ENCODE peak calls at places on chromosomes 12 and 14, in seven cellular contexts. One of them, this sample, is unnamed.

GRCh38 chr12:116525418-116526001 is 33.7 kb upstream of the MAP1LC3B2 start:
- DNase-seq in frontal cortex: no peak
- DNase-seq in NCI-H1436: no peak
- DNase-seq in NCI-H2081: no peak
- DNase-seq in NB4: no peak
- DNase-seq in right lobe of liver: peak; percentile 75
- DNase-seq in activated CD4-positive, alpha-beta T cell treated with anti-CD3 and anti-CD28 coated beads, Interleukin-2, amount 10 ng/mL, durations not matched to agents 7 days and 5 days: no peak
- DNase-seq in this sample: no peak

GRCh38 chr12:119780786-119781434 is 96.2 kb downstream of the CIT start:
- DNase-seq in frontal cortex: peak; percentile 41
- DNase-seq in NCI-H2081: no peak
- DNase-seq in NB4: no peak
- DNase-seq in NCI-H1436: no peak
- DNase-seq in right lobe of liver: peak; percentile 60
- DNase-seq in activated CD4-positive, alpha-beta T cell treated with anti-CD3 and anti-CD28 coated beads, Interleukin-2, amount 10 ng/mL, durations not matched to agents 7 days and 5 days: no peak
- DNase-seq in this sample: no peak

GRCh38 chr14:51283402-51283825 is 43.4 kb downstream of the TMX1 start:
- DNase-seq in activated CD4-positive, alpha-beta T cell treated with anti-CD3 and anti-CD28 coated beads, Interleukin-2, amount 10 ng/mL, durations not matched to agents 7 days and 5 days: no peak
- DNase-seq in NCI-H1436: peak; percentile 85
- DNase-seq in frontal cortex: peak; percentile 52
- DNase-seq in NCI-H2081: peak; percentile 73
- DNase-seq in NB4: peak; percentile 56
- DNase-seq in right lobe of liver: no peak
- DNase-seq in this sample: peak; percentile 22

GRCh38 chr12:1680804-1681492 is 9.9 kb upstream of the ADIPOR2 start:
- DNase-seq in right lobe of liver: no peak
- DNase-seq in NCI-H2081: no peak
- DNase-seq in NCI-H1436: no peak
- DNase-seq in activated CD4-positive, alpha-beta T cell treated with anti-CD3 and anti-CD28 coated beads, Interleukin-2, amount 10 ng/mL, durations not matched to agents 7 days and 5 days: no peak
- DNase-seq in frontal cortex: no peak
- DNase-seq in NB4: no peak
- DNase-seq in this sample: no peak

GRCh38 chr14:105448706-105449111 is 25.9 kb upstream of the CRIP2 start:
- DNase-seq in NCI-H2081: peak; percentile 9
- DNase-seq in NB4: peak; percentile 53
- DNase-seq in activated CD4-positive, alpha-beta T cell treated with anti-CD3 and anti-CD28 coated beads, Interleukin-2, amount 10 ng/mL, durations not matched to agents 7 days and 5 days: peak; percentile 54
- DNase-seq in right lobe of liver: peak; percentile 67
- DNase-seq in NCI-H1436: peak; percentile 35
- DNase-seq in frontal cortex: peak; percentile 96
- DNase-seq in this sample: peak; percentile 41

GRCh38 chr14:99441157-99441870 is 39.3 kb downstream of the SETD3 start:
- DNase-seq in NCI-H2081: no peak
- DNase-seq in activated CD4-positive, alpha-beta T cell treated with anti-CD3 and anti-CD28 coated beads, Interleukin-2, amount 10 ng/mL, durations not matched to agents 7 days and 5 days: no peak
- DNase-seq in frontal cortex: no peak
- DNase-seq in NCI-H1436: no peak
- DNase-seq in right lobe of liver: no peak
- DNase-seq in NB4: peak; percentile 6
- DNase-seq in this sample: no peak

GRCh38 chr14:92613008-92613658 is 99.6 kb downstream of the RIN3 start:
- DNase-seq in NB4: peak; percentile 59
- DNase-seq in frontal cortex: no peak
- DNase-seq in right lobe of liver: no peak
- DNase-seq in activated CD4-positive, alpha-beta T cell treated with anti-CD3 and anti-CD28 coated beads, Interleukin-2, amount 10 ng/mL, durations not matched to agents 7 days and 5 days: peak; percentile 57
- DNase-seq in NCI-H2081: no peak
- DNase-seq in NCI-H1436: peak; percentile 14
- DNase-seq in this sample: peak; percentile 56

GRCh38 chr14:55117816-55118441 is 11.1 kb upstream of the LGALS3 start:
- DNase-seq in frontal cortex: no peak
- DNase-seq in right lobe of liver: no peak
- DNase-seq in NCI-H1436: no peak
- DNase-seq in NB4: peak; percentile 97
- DNase-seq in NCI-H2081: no peak
- DNase-seq in activated CD4-positive, alpha-beta T cell treated with anti-CD3 and anti-CD28 coated beads, Interleukin-2, amount 10 ng/mL, durations not matched to agents 7 days and 5 days: no peak
- DNase-seq in this sample: no peak

GRCh38 chr14:104425171-104425681 is 154.3 kb upstream of the C14orf180 start:
- DNase-seq in right lobe of liver: no peak
- DNase-seq in NB4: no peak
- DNase-seq in NCI-H1436: no peak
- DNase-seq in NCI-H2081: no peak
- DNase-seq in frontal cortex: no peak
- DNase-seq in activated CD4-positive, alpha-beta T cell treated with anti-CD3 and anti-CD28 coated beads, Interleukin-2, amount 10 ng/mL, durations not matched to agents 7 days and 5 days: no peak
- DNase-seq in this sample: no peak

GRCh38 chr12:89507015-89507824 is 17.4 kb downstream of the GALNT4 start:
- DNase-seq in activated CD4-positive, alpha-beta T cell treated with anti-CD3 and anti-CD28 coated beads, Interleukin-2, amount 10 ng/mL, durations not matched to agents 7 days and 5 days: no peak
- DNase-seq in frontal cortex: no peak
- DNase-seq in NB4: peak; percentile 34
- DNase-seq in NCI-H2081: peak; percentile 28
- DNase-seq in NCI-H1436: no peak
- DNase-seq in right lobe of liver: no peak
- DNase-seq in this sample: no peak

GRCh38 chr14:76168531-76168930 is 16.8 kb downstream of the GPATCH2L start:
- DNase-seq in NCI-H2081: no peak
- DNase-seq in right lobe of liver: no peak
- DNase-seq in activated CD4-positive, alpha-beta T cell treated with anti-CD3 and anti-CD28 coated beads, Interleukin-2, amount 10 ng/mL, durations not matched to agents 7 days and 5 days: no peak
- DNase-seq in NCI-H1436: no peak
- DNase-seq in NB4: no peak
- DNase-seq in frontal cortex: no peak
- DNase-seq in this sample: no peak

GRCh38 chr14:104865069-104865630 is at the start of gene CEP170B:
- DNase-seq in activated CD4-positive, alpha-beta T cell treated with anti-CD3 and anti-CD28 coated beads, Interleukin-2, amount 10 ng/mL, durations not matched to agents 7 days and 5 days: peak; percentile 40
- DNase-seq in frontal cortex: peak; percentile 94
- DNase-seq in NB4: peak; percentile 4
- DNase-seq in NCI-H2081: no peak
- DNase-seq in right lobe of liver: peak; percentile 68
- DNase-seq in NCI-H1436: no peak
- DNase-seq in this sample: no peak

GRCh38 chr14:38143651-38144505 is 63.8 kb upstream of the SSTR1 start:
- DNase-seq in NCI-H2081: no peak
- DNase-seq in NCI-H1436: no peak
- DNase-seq in right lobe of liver: no peak
- DNase-seq in NB4: no peak
- DNase-seq in frontal cortex: no peak
- DNase-seq in activated CD4-positive, alpha-beta T cell treated with anti-CD3 and anti-CD28 coated beads, Interleukin-2, amount 10 ng/mL, durations not matched to agents 7 days and 5 days: no peak
- DNase-seq in this sample: no peak

GRCh38 chr12:27434673-27435565 is 11.6 kb upstream of the SMCO2 start:
- DNase-seq in activated CD4-positive, alpha-beta T cell treated with anti-CD3 and anti-CD28 coated beads, Interleukin-2, amount 10 ng/mL, durations not matched to agents 7 days and 5 days: peak; percentile 16
- DNase-seq in NB4: peak; percentile 54
- DNase-seq in NCI-H2081: no peak
- DNase-seq in frontal cortex: no peak
- DNase-seq in NCI-H1436: no peak
- DNase-seq in right lobe of liver: no peak
- DNase-seq in this sample: peak; percentile 8

GRCh38 chr14:94601961-94602391 is 10.2 kb upstream of the SERPINA3 start:
- DNase-seq in NB4: peak; percentile 14
- DNase-seq in NCI-H1436: no peak
- DNase-seq in NCI-H2081: no peak
- DNase-seq in right lobe of liver: no peak
- DNase-seq in frontal cortex: peak; percentile 56
- DNase-seq in activated CD4-positive, alpha-beta T cell treated with anti-CD3 and anti-CD28 coated beads, Interleukin-2, amount 10 ng/mL, durations not matched to agents 7 days and 5 days: no peak
- DNase-seq in this sample: no peak

GRCh38 chr12:6235906-6236640 is 35.9 kb downstream of the CD9 start:
- DNase-seq in NB4: no peak
- DNase-seq in NCI-H2081: no peak
- DNase-seq in right lobe of liver: no peak
- DNase-seq in NCI-H1436: no peak
- DNase-seq in frontal cortex: no peak
- DNase-seq in activated CD4-positive, alpha-beta T cell treated with anti-CD3 and anti-CD28 coated beads, Interleukin-2, amount 10 ng/mL, durations not matched to agents 7 days and 5 days: no peak
- DNase-seq in this sample: no peak

GRCh38 chr12:38898001-38898684 is 7.2 kb downstream of the CPNE8 start:
- DNase-seq in NCI-H1436: no peak
- DNase-seq in activated CD4-positive, alpha-beta T cell treated with anti-CD3 and anti-CD28 coated beads, Interleukin-2, amount 10 ng/mL, durations not matched to agents 7 days and 5 days: no peak
- DNase-seq in right lobe of liver: no peak
- DNase-seq in frontal cortex: no peak
- DNase-seq in NCI-H2081: no peak
- DNase-seq in NB4: no peak
- DNase-seq in this sample: no peak

This sample was measured in HL-60.